ENCODE peak calls at places on chromosomes 2 and 18, in eight cellular contexts. One of them, this sample, is unnamed.

GRCh38 chr2:12549641-12550040 is 167.1 kb upstream of the TRIB2 start:
- DNase-seq in aorta: no peak
- DNase-seq in BJ: no peak
- DNase-seq in upper lobe of right lung: no peak
- DNase-seq in heart left ventricle: no peak
- DNase-seq in stomach: no peak
- DNase-seq in HL-60: no peak
- DNase-seq in brain microvascular endothelial cell: peak; percentile 42
- DNase-seq in this sample: no peak

GRCh38 chr2:26970928-26971627 is 641 bp downstream of the MAPRE3 start:
- DNase-seq in aorta: peak; percentile 52
- DNase-seq in BJ: no peak
- DNase-seq in upper lobe of right lung: no peak
- DNase-seq in heart left ventricle: no peak
- DNase-seq in stomach: no peak
- DNase-seq in HL-60: no peak
- DNase-seq in brain microvascular endothelial cell: no peak
- DNase-seq in this sample: no peak

GRCh38 chr2:80303006-80303741 is 1.4 kb downstream of the LRRTM1 start:
- DNase-seq in aorta: peak; percentile 38
- DNase-seq in BJ: no peak
- DNase-seq in upper lobe of right lung: no peak
- DNase-seq in heart left ventricle: no peak
- DNase-seq in stomach: no peak
- DNase-seq in HL-60: no peak
- DNase-seq in brain microvascular endothelial cell: no peak
- DNase-seq in this sample: peak; percentile 74

GRCh38 chr2:177192788-177193187 is 19.8 kb upstream of the HNRNPA3 start:
- DNase-seq in aorta: no peak
- DNase-seq in BJ: no peak
- DNase-seq in upper lobe of right lung: no peak
- DNase-seq in heart left ventricle: no peak
- DNase-seq in stomach: no peak
- DNase-seq in HL-60: no peak
- DNase-seq in brain microvascular endothelial cell: no peak
- DNase-seq in this sample: no peak

GRCh38 chr2:204175552-204176271 is 239.1 kb downstream of the ICOS start:
- DNase-seq in aorta: no peak
- DNase-seq in BJ: no peak
- DNase-seq in upper lobe of right lung: no peak
- DNase-seq in heart left ventricle: no peak
- DNase-seq in stomach: no peak
- DNase-seq in HL-60: no peak
- DNase-seq in brain microvascular endothelial cell: no peak
- DNase-seq in this sample: no peak

GRCh38 chr2:55425449-55425848 is 5.8 kb upstream of the CCDC88A start:
- DNase-seq in aorta: no peak
- DNase-seq in BJ: peak; percentile 67
- DNase-seq in upper lobe of right lung: no peak
- DNase-seq in heart left ventricle: no peak
- DNase-seq in stomach: no peak
- DNase-seq in HL-60: peak; percentile 70
- DNase-seq in brain microvascular endothelial cell: peak; percentile 74
- DNase-seq in this sample: no peak

GRCh38 chr2:54572262-54572635 is 116.1 kb downstream of the SPTBN1 start:
- DNase-seq in aorta: no peak
- DNase-seq in BJ: peak; percentile 77
- DNase-seq in upper lobe of right lung: no peak
- DNase-seq in heart left ventricle: no peak
- DNase-seq in stomach: no peak
- DNase-seq in HL-60: no peak
- DNase-seq in brain microvascular endothelial cell: peak; percentile 90
- DNase-seq in this sample: no peak

GRCh38 chr2:237101118-237101979 is 15.7 kb downstream of the COPS8 start:
- DNase-seq in aorta: no peak
- DNase-seq in BJ: no peak
- DNase-seq in upper lobe of right lung: no peak
- DNase-seq in heart left ventricle: no peak
- DNase-seq in stomach: no peak
- DNase-seq in HL-60: no peak
- DNase-seq in brain microvascular endothelial cell: no peak
- DNase-seq in this sample: peak; percentile 28

GRCh38 chr2:23135481-23136100 is 249.4 kb upstream of the KLHL29 start:
- DNase-seq in aorta: peak; percentile 77
- DNase-seq in BJ: no peak
- DNase-seq in upper lobe of right lung: no peak
- DNase-seq in heart left ventricle: peak; percentile 68
- DNase-seq in stomach: no peak
- DNase-seq in HL-60: no peak
- DNase-seq in brain microvascular endothelial cell: no peak
- DNase-seq in this sample: peak; percentile 29

GRCh38 chr18:64207818-64208217 is 58.9 kb upstream of the LINC00305 start:
- DNase-seq in aorta: no peak
- DNase-seq in BJ: no peak
- DNase-seq in upper lobe of right lung: no peak
- DNase-seq in heart left ventricle: no peak
- DNase-seq in stomach: no peak
- DNase-seq in HL-60: no peak
- DNase-seq in brain microvascular endothelial cell: no peak
- DNase-seq in this sample: no peak

GRCh38 chr18:64203295-64203694 is 54.4 kb upstream of the LINC00305 start:
- DNase-seq in aorta: no peak
- DNase-seq in BJ: no peak
- DNase-seq in upper lobe of right lung: no peak
- DNase-seq in heart left ventricle: no peak
- DNase-seq in stomach: no peak
- DNase-seq in HL-60: no peak
- DNase-seq in brain microvascular endothelial cell: no peak
- DNase-seq in this sample: no peak

GRCh38 chr18:64202836-64203235 is 53.9 kb upstream of the LINC00305 start:
- DNase-seq in aorta: no peak
- DNase-seq in BJ: no peak
- DNase-seq in upper lobe of right lung: no peak
- DNase-seq in heart left ventricle: no peak
- DNase-seq in stomach: no peak
- DNase-seq in HL-60: no peak
- DNase-seq in brain microvascular endothelial cell: no peak
- DNase-seq in this sample: no peak

GRCh38 chr18:64208531-64208930 is 59.6 kb upstream of the LINC00305 start:
- DNase-seq in aorta: no peak
- DNase-seq in BJ: no peak
- DNase-seq in upper lobe of right lung: no peak
- DNase-seq in heart left ventricle: no peak
- DNase-seq in stomach: no peak
- DNase-seq in HL-60: no peak
- DNase-seq in brain microvascular endothelial cell: no peak
- DNase-seq in this sample: no peak
- H3K4me3 ChIP-seq in aorta: no peak overlapping the region
- H3K4me3 ChIP-seq in BJ: no peak overlapping the region
- H3K4me3 ChIP-seq in upper lobe of right lung: no peak overlapping the region
- H3K4me3 ChIP-seq in heart left ventricle: no peak overlapping the region
- H3K4me3 ChIP-seq in stomach: no peak overlapping the region
- H3K4me3 ChIP-seq in HL-60: no peak overlapping the region
- H3K4me3 ChIP-seq in brain microvascular endothelial cell: no peak overlapping the region
- H3K4me3 ChIP-seq in this sample: no peak overlapping the region

GRCh38 chr2:232486558-232487384 is 863 bp downstream of the ECEL1 start:
- DNase-seq in aorta: no peak
- DNase-seq in BJ: no peak
- DNase-seq in upper lobe of right lung: peak; percentile 51
- DNase-seq in heart left ventricle: no peak
- DNase-seq in stomach: no peak
- DNase-seq in HL-60: no peak
- DNase-seq in brain microvascular endothelial cell: no peak
- DNase-seq in this sample: peak; percentile 75

GRCh38 chr2:232485757-232486557 is 1.7 kb downstream of the ECEL1 start:
- DNase-seq in aorta: no peak
- DNase-seq in BJ: no peak
- DNase-seq in upper lobe of right lung: peak; percentile 61
- DNase-seq in heart left ventricle: no peak
- DNase-seq in stomach: no peak
- DNase-seq in HL-60: no peak
- DNase-seq in brain microvascular endothelial cell: no peak
- DNase-seq in this sample: peak; percentile 83

GRCh38 chr2:232488721-232489300 is 1.2 kb upstream of the ECEL1 start:
- DNase-seq in aorta: peak; percentile 26
- DNase-seq in BJ: no peak
- DNase-seq in upper lobe of right lung: peak; percentile 31
- DNase-seq in heart left ventricle: no peak
- DNase-seq in stomach: no peak
- DNase-seq in HL-60: no peak
- DNase-seq in brain microvascular endothelial cell: no peak
- DNase-seq in this sample: peak; percentile 56

GRCh38 chr2:232488097-232488711 is 570 bp upstream of the ECEL1 start:
- DNase-seq in aorta: peak; percentile 29
- DNase-seq in BJ: no peak
- DNase-seq in upper lobe of right lung: peak; percentile 64
- DNase-seq in heart left ventricle: no peak
- DNase-seq in stomach: no peak
- DNase-seq in HL-60: no peak
- DNase-seq in brain microvascular endothelial cell: no peak
- DNase-seq in this sample: peak; percentile 91

GRCh38 chr2:232487385-232488096 is at the start of gene ECEL1:
- DNase-seq in aorta: peak; percentile 37
- DNase-seq in BJ: no peak
- DNase-seq in upper lobe of right lung: peak; percentile 63
- DNase-seq in heart left ventricle: no peak
- DNase-seq in stomach: no peak
- DNase-seq in HL-60: no peak
- DNase-seq in brain microvascular endothelial cell: no peak
- DNase-seq in this sample: peak; percentile 92
- H3K27me3 ChIP-seq in aorta: no peaks in the 10 kb centered on the region
- H3K27me3 ChIP-seq in BJ: peaks cover 27% of the 10 kb centered on the region
- H3K27me3 ChIP-seq in upper lobe of right lung: peaks cover 54% of the 10 kb centered on the region
- H3K27me3 ChIP-seq in heart left ventricle: peaks cover 63% of the 10 kb centered on the region
- H3K27me3 ChIP-seq in stomach: peaks cover 50% of the 10 kb centered on the region
- H3K27me3 ChIP-seq in HL-60: peaks cover 50% of the 10 kb centered on the region
- H3K27me3 ChIP-seq in brain microvascular endothelial cell: peaks cover 58% of the 10 kb centered on the region
- H3K27me3 ChIP-seq in this sample: peaks cover 52% of the 10 kb centered on the region

DNA sequence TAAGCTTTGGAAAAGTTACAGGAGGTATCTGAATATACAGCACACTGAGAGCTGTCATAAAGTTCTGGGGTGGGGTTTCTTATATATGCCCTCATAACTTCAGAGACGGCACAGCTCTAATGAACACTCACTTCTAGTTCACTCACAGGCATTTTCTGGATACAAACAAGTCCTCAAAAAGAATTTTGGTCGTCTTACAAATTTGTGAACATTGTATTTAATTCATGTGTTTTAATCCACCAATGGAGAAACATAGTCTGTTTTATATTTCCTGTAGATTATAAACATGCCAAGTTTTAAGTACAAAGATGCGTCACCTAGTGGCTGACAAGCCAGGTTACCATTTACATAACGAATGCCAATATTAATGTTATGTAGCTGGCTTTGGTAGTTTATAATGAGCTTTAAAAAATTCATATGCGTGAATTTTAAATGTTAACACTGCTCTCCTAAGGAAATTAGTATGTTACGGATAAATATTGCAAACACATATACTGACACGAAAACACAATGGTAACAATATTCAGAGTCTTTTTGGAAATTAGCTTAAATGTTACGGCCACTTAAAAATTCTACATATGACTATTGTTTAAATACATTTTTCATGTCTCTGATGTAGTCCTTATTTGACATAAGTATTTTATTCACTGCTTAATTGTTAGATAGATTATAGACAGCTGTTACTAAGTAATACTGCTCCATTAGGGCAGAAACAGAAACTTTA is 2.5 kb downstream of the COL3A1 start:
- DNase-seq in aorta: no peak
- DNase-seq in BJ: no peak
- DNase-seq in upper lobe of right lung: no peak
- DNase-seq in heart left ventricle: no peak
- DNase-seq in stomach: no peak
- DNase-seq in HL-60: no peak
- DNase-seq in brain microvascular endothelial cell: peak; percentile 35
- DNase-seq in this sample: no peak
- H3K4me3 ChIP-seq in aorta: peak overlapping the region; percentile 98
- H3K4me3 ChIP-seq in BJ: peak overlapping the region; percentile 67
- H3K4me3 ChIP-seq in upper lobe of right lung: peak overlapping the region; percentile 51
- H3K4me3 ChIP-seq in heart left ventricle: peak overlapping the region; percentile 62
- H3K4me3 ChIP-seq in stomach: peak overlapping the region; percentile 45
- H3K4me3 ChIP-seq in HL-60: no peak overlapping the region
- H3K4me3 ChIP-seq in brain microvascular endothelial cell: peak overlapping the region; percentile 67
- H3K4me3 ChIP-seq in this sample: no peak overlapping the region

GRCh38 chr2:45009303-45009927 is at the start of gene SIX2:
- DNase-seq in aorta: peak; percentile 94
- DNase-seq in BJ: peak; percentile 92
- DNase-seq in upper lobe of right lung: peak; percentile 94
- DNase-seq in heart left ventricle: peak; percentile 93
- DNase-seq in stomach: peak; percentile 90
- DNase-seq in HL-60: no peak
- DNase-seq in brain microvascular endothelial cell: peak; percentile 99
- DNase-seq in this sample: peak; percentile 99

GRCh38 chr2:45007961-45008295 is 1.3 kb downstream of the SIX2 start:
- DNase-seq in aorta: no peak
- DNase-seq in BJ: no peak
- DNase-seq in upper lobe of right lung: no peak
- DNase-seq in heart left ventricle: no peak
- DNase-seq in stomach: no peak
- DNase-seq in HL-60: no peak
- DNase-seq in brain microvascular endothelial cell: no peak
- DNase-seq in this sample: no peak

GRCh38 chr2:45006942-45007287 is 2.3 kb downstream of the SIX2 start:
- DNase-seq in aorta: no peak
- DNase-seq in BJ: no peak
- DNase-seq in upper lobe of right lung: no peak
- DNase-seq in heart left ventricle: no peak
- DNase-seq in stomach: no peak
- DNase-seq in HL-60: no peak
- DNase-seq in brain microvascular endothelial cell: no peak
- DNase-seq in this sample: peak; percentile 36

GRCh38 chr2:45007356-45007755 is 1.9 kb downstream of the SIX2 start:
- DNase-seq in aorta: no peak
- DNase-seq in BJ: no peak
- DNase-seq in upper lobe of right lung: no peak
- DNase-seq in heart left ventricle: no peak
- DNase-seq in stomach: no peak
- DNase-seq in HL-60: no peak
- DNase-seq in brain microvascular endothelial cell: no peak
- DNase-seq in this sample: no peak

DNA sequence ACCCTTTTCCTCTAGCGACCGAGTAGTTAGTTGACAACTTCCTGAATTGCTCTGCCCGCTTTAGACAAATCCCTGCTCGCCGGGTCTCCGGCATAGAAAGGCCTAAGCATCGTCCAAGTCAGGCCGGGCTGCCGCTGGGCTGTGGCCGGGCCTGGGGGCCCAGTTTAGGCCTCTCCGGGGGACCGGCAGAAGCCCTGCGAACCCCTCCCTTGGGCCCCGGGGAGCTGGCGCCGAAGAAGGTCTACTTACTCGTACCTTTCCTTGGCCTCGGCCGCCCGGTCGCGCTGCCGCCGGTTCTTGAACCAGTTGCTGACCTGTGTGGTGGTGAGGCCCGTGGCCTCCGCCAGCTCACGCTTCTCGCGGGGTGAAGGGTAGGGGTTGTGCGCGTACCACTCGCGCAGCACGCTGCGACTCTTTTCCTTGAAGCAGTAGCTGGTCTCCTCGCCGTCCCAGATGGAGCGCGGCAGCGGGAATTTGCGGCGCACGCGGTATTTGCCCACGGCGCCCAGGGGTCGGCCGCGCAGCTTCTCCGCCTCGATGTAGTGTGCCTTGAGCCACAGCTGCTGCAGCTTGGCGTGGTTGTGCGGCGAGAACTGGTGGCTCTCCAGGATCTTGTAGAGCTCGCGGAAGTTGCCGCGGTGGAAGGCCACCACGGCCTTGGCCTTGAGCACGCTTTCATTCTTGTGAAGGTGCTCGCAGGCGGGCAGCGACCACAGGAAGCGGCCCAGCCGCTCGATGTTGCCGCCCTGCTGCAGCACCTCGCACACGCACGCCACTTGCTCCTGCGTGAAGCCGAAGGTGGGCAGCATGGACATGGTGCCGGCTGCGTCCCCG is 739 bp downstream of the SIX2 start:
- DNase-seq in aorta: peak; percentile 64
- DNase-seq in BJ: no peak
- DNase-seq in upper lobe of right lung: peak; percentile 73
- DNase-seq in heart left ventricle: no peak
- DNase-seq in stomach: peak; percentile 36
- DNase-seq in HL-60: peak; percentile 11
- DNase-seq in brain microvascular endothelial cell: no peak
- DNase-seq in this sample: peak; percentile 65
- H3K27me3 ChIP-seq in aorta: no peaks in the 10 kb centered on the region
- H3K27me3 ChIP-seq in BJ: peaks cover 53% of the 10 kb centered on the region
- H3K27me3 ChIP-seq in upper lobe of right lung: peaks cover 98% of the 10 kb centered on the region
- H3K27me3 ChIP-seq in heart left ventricle: peaks cover 93% of the 10 kb centered on the region
- H3K27me3 ChIP-seq in stomach: peaks cover 100% of the 10 kb centered on the region
- H3K27me3 ChIP-seq in HL-60: peaks cover 93% of the 10 kb centered on the region
- H3K27me3 ChIP-seq in brain microvascular endothelial cell: no peaks in the 10 kb centered on the region
- H3K27me3 ChIP-seq in this sample: peaks cover 92% of the 10 kb centered on the region

This sample was measured in H7.